ENCODE peak calls at places on chromosomes 5 and 9, in ten cellular contexts. S is HCT116, P is body of pancreas, H is erythroblast, U is A549, A is spleen, Z is uterus, M is sigmoid colon, X is stomach, J is heart left ventricle. Y is an unnamed sample.
A peak's percentile ranks its signal among the peaks of the same experiment; 100 is the strongest.

GRCh38 chr9:2477755-2478154 is 143.8 kb upstream of the VLDLR start:
- DNase-seq in S (no peak), P (no peak), H (no peak), U (peak; percentile 40), A (no peak), Z (no peak), M (no peak), X (no peak), J (no peak), Y (no peak)

GRCh38 chr5:5421149-5421960 is 1.1 kb upstream of the ICE1 start:
- DNase-seq in S (no peak), P (no peak), H (peak; percentile 71), U (no peak), A (no peak), Z (no peak), M (no peak), X (no peak), J (no peak), Y (no peak)

GRCh38 chr5:26482817-26483375 is 555.5 kb downstream of the CDH9 start:
- DNase-seq in S (peak; percentile 4), P (peak; percentile 17), H (no peak), U (peak; percentile 75), A (no peak), Z (no peak), M (no peak), X (no peak), J (no peak), Y (peak; percentile 27)

GRCh38 chr5:72467987-72468386 is 39.2 kb downstream of the ZNF366 start:
- DNase-seq in S (no peak), P (no peak), H (peak; percentile 16), U (no peak), A (no peak), Z (no peak), M (no peak), X (no peak), J (no peak), Y (no peak)

GRCh38 chr5:89282832-89283510 is 400.0 kb upstream of the MEF2C start:
- DNase-seq in S (peak; percentile 29), P (no peak), H (no peak), U (no peak), A (no peak), Z (no peak), M (no peak), X (no peak), J (no peak), Y (no peak)

GRCh38 chr5:80744149-80744548 is 89.4 kb upstream of the DHFR start:
- DNase-seq in S (no peak), P (no peak), H (no peak), U (no peak), A (no peak), Z (no peak), M (no peak), X (no peak), J (no peak), Y (no peak)

GRCh38 chr5:122076669-122077450 is 1.2 kb downstream of the LOX start:
- DNase-seq in S (no peak), P (peak; percentile 73), H (peak; percentile 77), U (peak; percentile 73), A (peak; percentile 82), Z (peak; percentile 77), M (peak; percentile 90), X (peak; percentile 75), J (peak; percentile 75), Y (peak; percentile 75)

GRCh38 chr5:128736567-128736966 is 198.5 kb upstream of the FBN2 start:
- DNase-seq in S (peak; percentile 4), P (peak; percentile 11), H (no peak), U (peak; percentile 12), A (no peak), Z (no peak), M (no peak), X (no peak), J (no peak), Y (no peak)

GRCh38 chr5:543755-544674 is 19.8 kb upstream of the SLC9A3 start:
- DNase-seq in S (no peak), P (peak; percentile 13), H (no peak), U (no peak), A (peak; percentile 94), Z (no peak), M (peak; percentile 62), X (peak; percentile 56), J (peak; percentile 78), Y (peak; percentile 42)

GRCh38 chr5:93299596-93300308 is 281.3 kb downstream of the NR2F1-AS1 start:
- DNase-seq in S (no peak), P (no peak), H (no peak), U (no peak), A (no peak), Z (no peak), M (no peak), X (no peak), J (no peak), Y (no peak)

GRCh38 chr5:1793966-1794895 is 5.4 kb downstream of the MRPL36 start:
- DNase-seq in S (no peak), P (no peak), H (no peak), U (no peak), A (no peak), Z (no peak), M (peak; percentile 48), X (no peak), J (no peak), Y (no peak)

GRCh38 chr5:110925916-110926315 is 145.6 kb upstream of the TSLP start:
- DNase-seq in S (no peak), P (no peak), H (no peak), U (no peak), A (no peak), Z (no peak), M (no peak), X (no peak), J (no peak), Y (no peak)

GRCh38 chr5:174817610-174818009 is 93.2 kb downstream of the MSX2 start:
- DNase-seq in S (no peak), P (no peak), H (no peak), U (no peak), A (no peak), Z (no peak), M (no peak), X (no peak), J (no peak), Y (no peak)

GRCh38 chr9:113322671-113323070 is 17.4 kb downstream of the WDR31 start:
- DNase-seq in S (no peak), P (no peak), H (no peak), U (no peak), A (no peak), Z (no peak), M (no peak), X (no peak), J (no peak), Y (no peak)

DNA sequence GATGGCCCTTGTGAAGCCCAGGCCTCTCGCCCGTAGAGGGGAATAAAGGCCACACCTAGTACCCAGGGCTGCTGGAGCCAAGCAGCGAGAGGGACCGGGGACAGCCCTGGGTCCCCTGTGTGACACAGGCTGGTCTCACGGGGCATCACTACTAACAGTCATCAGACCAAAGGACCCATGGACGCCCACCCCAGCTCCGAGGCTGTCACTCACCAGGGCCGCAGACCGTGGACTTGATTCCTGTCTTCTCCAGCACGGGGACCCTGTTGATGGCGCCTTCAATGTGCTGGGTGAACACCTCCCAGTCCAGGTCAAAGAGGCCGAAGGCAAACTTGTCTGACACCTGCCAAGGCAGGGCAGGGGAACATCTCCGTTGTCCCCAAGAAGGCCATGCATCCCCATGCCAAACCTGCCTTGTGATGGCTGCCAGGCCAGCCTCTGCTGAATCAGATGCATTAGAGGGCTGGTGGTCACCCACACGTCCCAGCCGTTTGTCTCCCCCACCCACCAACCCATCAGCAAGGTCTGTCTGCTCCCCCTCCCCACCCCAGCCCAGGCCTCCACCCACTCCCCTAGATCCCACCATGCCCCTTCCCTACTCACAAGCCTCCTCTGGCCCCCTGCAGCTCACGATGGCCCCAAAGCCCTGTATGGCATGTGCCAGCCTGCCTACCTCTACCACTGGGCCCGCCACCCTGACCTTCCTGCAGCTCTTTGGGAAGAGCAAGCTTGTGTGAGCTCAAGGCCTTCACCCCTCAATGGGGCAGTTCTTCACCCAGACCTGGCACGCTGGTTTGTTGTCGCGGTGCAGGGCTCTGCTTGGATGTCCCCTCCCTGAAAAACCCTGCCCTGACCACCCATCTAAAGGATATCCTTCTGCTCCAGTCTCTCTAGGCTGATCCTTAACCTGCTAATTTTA is 20.8 kb downstream of the SARDH start:
- DNase-seq in S (no peak), P (peak; percentile 9), H (no peak), U (no peak), A (peak; percentile 51), Z (no peak), M (peak; percentile 60), X (no peak), J (peak; percentile 57), Y (no peak)
- TF ChIP-seq POLR2A in S (no peak), P (no peak), H (no peak), U (no peak), A (no peak), Z (no peak), M (no peak), X (no peak), J (no peak), Y (no peak)

GRCh38 chr9:98010450-98010849 is 27.3 kb downstream of the ANP32B start:
- DNase-seq in S (no peak), P (no peak), H (peak; percentile 28), U (peak; percentile 54), A (no peak), Z (no peak), M (no peak), X (no peak), J (no peak), Y (no peak)
- TF ChIP-seq POLR2A in S (no peak), P (no peak), H (no peak), U (no peak), A (no peak), Z (no peak), M (no peak), X (no peak), J (no peak), Y (no peak)

GRCh38 chr5:14351845-14352712 is 208.9 kb downstream of the TRIO start:
- DNase-seq in S (peak; percentile 27), P (peak; percentile 72), H (peak; percentile 78), U (peak; percentile 61), A (peak; percentile 92), Z (peak; percentile 60), M (peak; percentile 82), X (peak; percentile 67), J (peak; percentile 73), Y (peak; percentile 53)
- TF ChIP-seq POLR2A in S (no peak), P (no peak), H (no peak), U (no peak), A (no peak), Z (no peak), M (no peak), X (no peak), J (no peak), Y (no peak)

DNA sequence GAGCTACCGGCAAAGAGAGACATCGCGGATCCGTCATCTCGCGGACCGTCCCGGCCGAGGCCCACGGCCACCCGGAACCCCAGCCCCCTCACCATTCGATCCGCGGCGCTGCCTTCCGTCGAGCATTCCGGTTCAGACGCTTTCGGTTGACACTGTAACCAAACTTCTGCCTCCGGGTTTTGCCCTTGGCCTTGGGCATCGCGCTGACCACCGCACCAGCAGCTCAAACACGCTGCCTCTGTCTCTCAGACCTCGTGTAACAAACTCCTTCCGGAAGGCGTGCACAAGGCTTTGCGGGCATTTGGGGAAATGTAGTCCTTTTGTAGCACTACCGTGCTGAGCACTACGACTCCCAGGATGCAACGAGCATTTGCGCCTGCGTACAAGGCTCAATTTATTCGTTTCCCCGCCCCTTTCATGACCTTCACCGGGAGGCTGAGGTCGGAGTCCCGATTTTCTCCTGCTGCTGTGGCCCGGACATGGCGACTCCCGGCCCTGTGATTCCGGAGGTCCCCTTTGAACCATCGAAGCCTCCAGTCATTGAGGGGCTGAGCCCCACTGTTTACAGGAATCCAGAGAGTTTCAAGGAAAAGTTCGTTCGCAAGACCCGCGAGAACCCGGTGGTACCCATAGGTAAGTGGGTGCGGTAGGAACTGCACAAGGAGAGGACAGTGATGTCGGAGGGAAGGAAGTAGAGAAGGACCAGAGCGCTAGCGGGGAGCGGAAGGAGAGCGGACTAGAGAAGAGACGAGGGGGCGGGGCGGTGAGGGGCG is at the start of the genes HIGD2A and NOP16:
- DNase-seq in S (peak; percentile 98), P (peak; percentile 99), H (peak; percentile 99), U (peak; percentile 99), A (peak; percentile 95), Z (peak; percentile 98), M (peak; percentile 100), X (peak; percentile 99), J (peak; percentile 98), Y (peak; percentile 100)
- TF ChIP-seq POLR2A in S (peak; percentile 80), P (no peak), H (peak; percentile 84), U (peak; percentile 89), A (no peak), Z (no peak), M (no peak), X (no peak), J (peak; percentile 36), Y (peak; percentile 7)

Y was measured in adrenal gland.